ENCODE peak calls at places on chromosomes 16 and 17, in four cellular contexts. R is fibroblast of lung, S is IMR-90, D is GM23248. E is an unnamed sample.

GRCh38 chr17:8226536-8227237 is 16.3 kb upstream of the AURKB start:
- DNase-seq in R (peak), S (peak), D (peak), E (peak)

GRCh38 chr16:79562166-79562823 is 38.2 kb downstream of the MAF start:
- DNase-seq in R (no peak), S (no peak), D (no peak), E (no peak)

GRCh38 chr17:69325518-69326301 is 1.2 kb downstream of the ABCA5 start:
- DNase-seq in R (no peak), S (no peak), D (no peak), E (no peak)

GRCh38 chr17:31327534-31328526 is 6.4 kb upstream of the EVI2A start:
- DNase-seq in R (peak), S (peak), D (peak), E (peak)

GRCh38 chr17:16932611-16933010 is 39.3 kb downstream of the TNFRSF13B start:
- DNase-seq in R (no peak), S (no peak), D (no peak), E (no peak)

GRCh38 chr16:19857593-19857992 is 27.1 kb downstream of the GPRC5B start:
- DNase-seq in R (no peak), S (no peak), D (no peak), E (no peak)

GRCh38 chr17:80509311-80509710 is 32.9 kb upstream of the NPTX1 start:
- DNase-seq in R (no peak), S (no peak), D (no peak), E (no peak)

GRCh38 chr17:44878627-44879221 is 20.5 kb downstream of the EFTUD2 start:
- DNase-seq in R (peak), S (peak), D (peak), E (no peak)

GRCh38 chr17:69474171-69474831 is 59.8 kb downstream of the MAP2K6 start:
- DNase-seq in R (no peak), S (no peak), D (peak), E (no peak)

GRCh38 chr16:72291121-72291520 is 119.2 kb upstream of the PMFBP1 start:
- DNase-seq in R (peak), S (no peak), D (peak), E (no peak)

GRCh38 chr16:51924744-51925143 is 622.2 kb downstream of the TOX3 start:
- DNase-seq in R (no peak), S (no peak), D (no peak), E (no peak)

GRCh38 chr17:75589017-75589918 is 1.7 kb downstream of the MYO15B start:
- DNase-seq in R (peak), S (peak), D (peak), E (peak)

GRCh38 chr17:42577140-42577531 is 393 bp downstream of the PSMC3IP start:
- DNase-seq in R (no peak), S (no peak), D (no peak), E (no peak)

GRCh38 chr16:57516773-57517172 is 19.6 kb downstream of the CCDC102A start:
- DNase-seq in R (no peak), S (no peak), D (no peak), E (no peak)

GRCh38 chr17:40466298-40466971 is 23.2 kb downstream of the IGFBP4 start:
- DNase-seq in R (no peak), S (no peak), D (no peak), E (no peak)

GRCh38 chr17:54494731-54495715 is 405.6 kb upstream of the TOM1L1 start:
- DNase-seq in R (no peak), S (no peak), D (no peak), E (no peak)

GRCh38 chr16:70691223-70692129 is 5.6 kb upstream of the MTSS2 start:
- DNase-seq in R (peak), S (peak), D (peak), E (no peak)

GRCh38 chr16:9612267-9612666 is 520.8 kb downstream of the HAPSTR1 start:
- DNase-seq in R (peak), S (no peak), D (no peak), E (no peak)

GRCh38 chr16:35150805-35151312 is 1691.4 kb downstream of the TP53TG3F start:
- DNase-seq in R (no peak), S (no peak), D (no peak), E (no peak)

GRCh38 chr16:52547001-52547833 is at the start of gene TOX3:
- DNase-seq in R (no peak), S (no peak), D (peak), E (no peak)

GRCh38 chr16:8087597-8088279 is 502.6 kb downstream of the TMEM114 start:
- DNase-seq in R (no peak), S (no peak), D (no peak), E (no peak)

GRCh38 chr16:86429663-86430062 is 80.7 kb upstream of the FOXF1 start:
- DNase-seq in R (no peak), S (no peak), D (no peak), E (no peak)

GRCh38 chr17:11739848-11740247 is 141.6 kb downstream of the DNAH9 start:
- DNase-seq in R (no peak), S (no peak), D (no peak), E (no peak)

GRCh38 chr16:23538919-23539278 is 18.3 kb downstream of the EARS2 start:
- DNase-seq in R (no peak), S (no peak), D (no peak), E (no peak)

GRCh38 chr17:64388961-64389565 is 1.6 kb downstream of the PECAM1 start:
- DNase-seq in R (no peak), S (no peak), D (no peak), E (no peak)

GRCh38 chr16:30095166-30096078 is 591 bp downstream of the YPEL3 start:
- DNase-seq in R (no peak), S (no peak), D (peak), E (no peak)

GRCh38 chr17:8964801-8965393 is 610 bp downstream of the PIK3R5 start:
- DNase-seq in R (no peak), S (no peak), D (no peak), E (no peak)

GRCh38 chr16:89210904-89211515 is 6.5 kb upstream of the ZNF778 start:
- DNase-seq in R (no peak), S (peak), D (peak), E (no peak)

GRCh38 chr17:80501739-80502577 is 25.6 kb upstream of the NPTX1 start:
- DNase-seq in R (peak), S (peak), D (peak), E (peak)

GRCh38 chr17:55545765-55546164 is 34.5 kb upstream of the SMIM36 start:
- DNase-seq in R (no peak), S (no peak), D (no peak), E (no peak)

GRCh38 chr17:35433075-35433894 is 985 bp upstream of the SLFN12 start:
- DNase-seq in R (peak), S (peak), D (peak), E (peak)

GRCh38 chr17:55605705-55606104 is 94.5 kb upstream of the SMIM36 start:
- DNase-seq in R (no peak), S (no peak), D (no peak), E (no peak)

GRCh38 chr17:27455569-27455913 is 707 bp upstream of the KSR1 start:
- DNase-seq in R (no peak), S (no peak), D (no peak), E (no peak)
- H3K27ac ChIP-seq in R (no peak), S (peak), D (no peak), E (no peak)

DNA sequence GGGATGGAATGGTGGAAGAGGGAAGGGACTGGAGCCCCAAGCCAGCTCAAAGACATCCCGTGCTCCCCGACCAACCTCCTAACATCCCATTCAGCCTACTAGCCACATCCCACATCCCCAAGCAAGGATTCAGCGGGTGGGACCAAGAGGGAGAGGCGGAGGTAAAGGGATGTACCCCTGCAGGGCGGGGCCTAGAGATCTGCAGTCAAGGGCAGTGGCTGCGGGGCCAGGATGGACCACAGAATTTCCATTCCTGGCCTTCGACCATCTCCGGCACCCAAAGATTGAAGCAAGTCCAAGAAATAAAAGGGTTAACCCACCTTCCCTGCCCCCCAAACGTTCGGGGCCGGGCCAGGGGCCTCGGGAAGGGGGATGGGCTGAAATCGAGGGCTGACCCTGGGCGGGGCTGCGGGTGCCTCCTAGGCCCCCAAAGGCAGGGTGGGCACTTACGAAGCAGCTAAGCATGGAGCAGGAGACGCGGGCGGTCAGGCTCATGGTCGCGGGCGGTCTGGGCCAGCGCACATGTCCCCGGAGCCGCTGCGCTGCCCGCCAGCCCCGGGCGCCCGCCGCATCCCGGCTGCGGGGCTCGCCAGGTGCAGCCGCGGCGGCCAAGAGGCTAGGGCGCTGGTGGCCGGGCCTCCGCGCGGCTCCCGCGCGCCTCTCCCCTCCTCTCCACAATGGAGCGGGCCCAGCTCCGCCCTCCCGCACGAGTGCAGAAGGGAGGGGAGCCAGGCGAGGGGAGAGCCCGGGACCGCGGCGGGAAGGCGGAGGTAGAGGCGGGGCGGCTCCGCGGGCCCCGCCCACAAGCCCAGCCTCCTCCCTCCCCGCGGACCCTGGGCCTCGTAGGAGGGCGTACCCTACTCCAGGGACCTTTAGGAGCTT is at the start of gene MTMR4:
- DNase-seq in R (peak), S (peak), D (peak), E (peak)
- H3K9ac ChIP-seq in R (peak), S (peak), D (peak), E (peak)

DNA sequence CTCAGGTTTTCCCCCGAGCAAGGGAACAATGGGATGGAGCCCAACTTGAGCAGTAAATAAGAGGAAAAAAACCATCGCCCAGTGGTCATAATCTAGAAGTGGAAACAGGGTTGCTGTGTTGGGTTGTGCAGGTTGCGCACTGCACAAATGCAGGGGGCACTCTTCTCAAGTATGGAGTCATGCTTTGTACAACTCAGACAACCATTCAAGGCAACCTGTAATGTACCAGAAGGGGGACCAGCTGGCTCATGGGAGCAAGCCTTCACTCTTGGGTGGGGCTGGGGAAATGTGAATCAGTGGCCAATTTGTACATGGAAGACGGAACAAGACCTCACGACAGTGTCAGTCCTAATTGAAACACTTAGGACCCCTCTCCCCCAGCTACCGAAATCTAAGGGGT is 23.9 kb upstream of the LITAF start:
- DNase-seq in R (no peak), S (no peak), D (no peak), E (no peak)
- H3K27ac ChIP-seq in R (no peak), S (no peak), D (no peak), E (no peak)

DNA sequence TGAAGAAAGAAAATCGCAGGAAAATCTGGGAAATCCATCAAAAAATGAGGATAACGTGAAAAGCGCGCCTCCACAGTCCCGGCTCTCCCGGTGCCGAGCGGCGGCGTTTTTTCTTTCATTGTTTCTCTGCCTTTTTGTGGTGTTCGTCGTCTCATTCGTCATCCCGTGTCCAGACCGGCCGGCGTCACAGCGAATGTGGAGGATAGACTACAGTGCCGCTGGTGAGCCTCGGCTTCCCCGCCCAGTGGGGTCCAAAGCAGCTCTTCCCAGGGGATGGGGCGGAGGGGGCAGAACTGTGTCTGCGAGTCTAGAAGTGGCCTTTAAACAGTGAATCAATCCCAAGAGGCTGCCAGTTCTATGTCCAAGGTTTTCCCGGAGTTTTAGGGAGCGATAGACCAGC is 19.8 kb downstream of the FAM234A start:
- DNase-seq in R (no peak), S (no peak), D (no peak), E (no peak)
- H3K9ac ChIP-seq in R (no peak), S (no peak), D (no peak), E (no peak)

GRCh38 chr16:84059111-84059510 is 16.5 kb upstream of the SLC38A8 start:
- DNase-seq in R (no peak), S (no peak), D (no peak), E (no peak)
- H3K27ac ChIP-seq in R (no peak), S (no peak), D (no peak), E (no peak)

DNA sequence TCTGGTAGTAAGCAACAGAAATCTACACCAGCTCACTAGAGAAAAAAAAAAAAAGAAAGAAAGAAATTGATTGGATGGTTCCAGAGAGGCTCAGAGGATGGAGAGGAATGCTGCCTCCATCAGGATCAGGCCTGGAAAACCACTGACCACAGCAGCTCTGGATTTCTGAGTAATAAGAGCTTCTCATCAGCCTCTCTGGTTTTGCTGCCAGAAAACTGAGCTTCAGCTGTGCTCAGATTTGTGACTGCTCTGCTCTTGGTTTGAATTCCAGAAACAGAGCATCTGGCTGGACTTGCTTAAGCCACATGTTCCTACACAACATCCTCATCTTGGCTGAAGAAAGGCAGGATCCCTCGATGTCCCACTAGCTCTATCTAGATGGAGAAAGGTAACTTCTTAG is 25.9 kb downstream of the IRX6 start:
- DNase-seq in R (peak), S (no peak), D (peak), E (no peak)
- H3K9ac ChIP-seq in R (no peak), S (no peak), D (no peak), E (no peak)

DNA sequence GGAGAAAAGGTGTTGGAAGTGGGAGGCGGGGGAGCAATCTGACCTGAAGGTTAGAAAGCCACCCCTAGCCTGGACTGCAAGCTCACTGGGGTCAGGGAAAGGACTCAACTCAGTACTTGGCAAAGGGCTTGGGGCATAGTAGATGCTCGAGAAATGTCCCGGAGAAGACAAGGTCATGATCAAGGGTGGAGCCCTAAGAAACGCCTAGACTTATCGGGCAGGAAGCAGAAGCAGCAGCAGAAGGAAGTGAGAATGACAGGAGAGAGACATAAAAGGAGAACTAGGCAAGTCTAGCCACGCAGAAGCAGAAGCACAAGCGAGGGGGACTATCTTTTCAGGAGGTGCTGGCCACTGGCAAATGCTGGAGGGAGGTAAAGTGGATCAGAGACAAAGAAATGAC is 10.2 kb downstream of the COTL1 start:
- DNase-seq in R (no peak), S (no peak), D (no peak), E (no peak)
- H3K27ac ChIP-seq in R (no peak), S (no peak), D (no peak), E (no peak)

GRCh38 chr17:19238167-19238505 is 970 bp downstream of the EPN2 start:
- DNase-seq in R (no peak), S (no peak), D (peak), E (peak)
- H3K9ac ChIP-seq in R (peak), S (peak), D (peak), E (peak)

DNA sequence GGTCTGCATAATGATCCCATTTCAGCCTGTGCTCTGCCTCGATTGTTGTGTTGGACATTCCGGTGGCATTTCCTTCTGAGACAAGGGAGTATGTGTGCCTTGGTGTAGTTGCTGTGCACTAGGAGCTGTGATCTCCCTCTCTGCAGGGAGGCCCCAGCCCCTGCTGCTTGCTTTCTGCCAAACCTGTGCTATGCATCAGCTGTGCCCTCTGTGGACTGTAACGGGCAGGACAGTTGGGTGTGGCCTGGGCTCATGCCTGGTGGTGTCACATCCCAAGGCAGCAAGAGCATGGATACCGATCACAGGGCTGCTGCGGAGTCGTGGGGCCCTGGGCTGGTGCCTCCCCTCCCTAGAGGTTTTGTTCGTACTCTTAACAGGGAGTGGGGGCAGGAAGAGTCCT is 3.8 kb upstream of the JPT2 start:
- DNase-seq in R (no peak), S (no peak), D (peak), E (no peak)
- H3K27ac ChIP-seq in R (no peak), S (no peak), D (no peak), E (no peak)

DNA sequence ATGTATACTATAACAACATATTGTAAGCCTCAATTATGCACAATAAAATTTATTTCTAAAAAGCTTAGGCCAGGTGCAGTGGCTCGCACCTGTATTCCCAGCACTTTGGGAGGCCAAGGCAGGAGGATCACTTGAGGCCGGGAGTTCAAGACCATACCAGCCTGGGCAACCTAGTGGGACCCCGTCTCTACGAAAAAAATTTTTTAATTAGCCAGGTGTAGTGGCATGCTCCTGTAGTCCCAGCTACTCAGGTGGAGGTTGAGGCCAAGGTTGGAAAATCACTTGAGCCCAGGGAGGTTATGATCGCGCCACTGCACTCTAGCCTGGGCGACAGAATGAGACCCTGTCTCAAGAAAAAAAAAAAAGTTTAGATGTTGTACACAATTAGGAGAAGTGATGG is 45.5 kb downstream of the VMP1 start:
- DNase-seq in R (no peak), S (no peak), D (no peak), E (no peak)
- H3K9ac ChIP-seq in R (no peak), S (peak), D (peak), E (no peak)

E was measured in mammary epithelial cell.